ENCODE peak calls at places on chromosomes 7 and 10, in ten cellular contexts. M is PC-3, Q is hepatocyte, P is A549, W is GM23248, I is IMR-90, V is MM.1S, L is astrocyte, B is SK-N-SH, Y is DND-41. K is an unnamed sample.

GRCh38 chr7:116557066-116557585 is 32.3 kb downstream of the CAV1 start:
- DNase-seq in Y (no peak), V (no peak), L (no peak), B (no peak), W (no peak), Q (no peak), P (no peak), M (no peak), I (no peak), K (no peak)

GRCh38 chr10:61899045-61899444 is 2.5 kb upstream of the ARID5B start:
- DNase-seq in B (peak), I (peak), Y (no peak), L (peak), W (peak), V (peak), P (no peak), M (peak), Q (no peak), K (peak)

GRCh38 chr7:141700291-141700847 is 1.6 kb downstream of the DENND11 start:
- DNase-seq in V (no peak), L (no peak), P (no peak), M (no peak), I (no peak), Q (no peak), Y (no peak), W (peak), B (no peak), K (no peak)

GRCh38 chr7:27155816-27156507 is 513 bp downstream of the HOXA7 start:
- DNase-seq in M (peak), B (no peak), P (no peak), V (no peak), Q (no peak), W (peak), L (no peak), Y (peak), I (no peak), K (peak)

GRCh38 chr7:119026391-119026790 is 801.9 kb downstream of the ANKRD7 start:
- DNase-seq in W (no peak), P (no peak), I (no peak), M (no peak), L (no peak), Q (no peak), V (no peak), B (no peak), Y (no peak), K (no peak)

GRCh38 chr10:102643346-102644065 is 773 bp upstream of the TRIM8 start:
- DNase-seq in I (peak), L (peak), P (peak), Q (peak), Y (peak), M (peak), W (peak), B (peak), V (peak), K (peak)

GRCh38 chr10:22655312-22655973 is 58.9 kb downstream of the PIP4K2A start:
- DNase-seq in P (peak), Y (peak), I (peak), V (no peak), Q (peak), W (peak), L (peak), B (no peak), M (peak), K (no peak)

GRCh38 chr10:113104071-113104470 is 154.0 kb downstream of the TCF7L2 start:
- DNase-seq in Y (no peak), Q (no peak), L (no peak), M (no peak), W (peak), V (no peak), P (no peak), I (no peak), B (peak), K (no peak)

GRCh38 chr10:124042656-124043309 is 50.6 kb downstream of the CHST15 start:
- DNase-seq in Q (no peak), P (no peak), B (no peak), V (no peak), W (no peak), M (no peak), Y (no peak), I (no peak), L (no peak), K (no peak)

GRCh38 chr10:133238066-133238804 is 580 bp downstream of the VENTX start:
- DNase-seq in B (no peak), W (no peak), Y (no peak), V (no peak), M (no peak), P (no peak), Q (no peak), I (no peak), L (no peak), K (no peak)

GRCh38 chr7:379456-380225 is 89.7 kb downstream of the FOXL3 start:
- DNase-seq in P (no peak), V (no peak), Y (no peak), B (peak), Q (no peak), M (no peak), I (no peak), W (peak), L (no peak), K (no peak)

GRCh38 chr10:81873932-81874816 is 820 bp upstream of the NRG3 start:
- DNase-seq in Q (peak), Y (no peak), M (no peak), L (peak), B (peak), V (peak), I (no peak), W (peak), P (no peak), K (no peak)

GRCh38 chr7:158662610-158663427 is 41.8 kb downstream of the NCAPG2 start:
- DNase-seq in B (no peak), Y (no peak), I (no peak), M (no peak), P (no peak), L (no peak), W (no peak), Q (no peak), V (no peak), K (no peak)

GRCh38 chr7:1121886-1122831 is 34.2 kb downstream of the GPER1 start:
- DNase-seq in M (no peak), Y (no peak), L (no peak), Q (no peak), V (no peak), W (no peak), P (no peak), I (no peak), B (no peak), K (peak)

GRCh38 chr10:13961096-13961495 is 369.6 kb downstream of the FRMD4A start:
- DNase-seq in M (no peak), Q (no peak), W (peak), I (peak), P (no peak), B (no peak), Y (no peak), L (peak), V (no peak), K (no peak)

GRCh38 chr10:127694580-127695193 is 42.3 kb upstream of the FOXI2 start:
- DNase-seq in Y (peak), P (peak), B (peak), I (no peak), V (peak), L (no peak), M (peak), W (peak), Q (peak), K (peak)

GRCh38 chr10:44914891-44915290 is 3.8 kb downstream of the TMEM72 start:
- DNase-seq in V (no peak), M (no peak), Q (no peak), P (no peak), Y (no peak), L (no peak), W (no peak), I (no peak), B (no peak), K (no peak)

GRCh38 chr10:119348516-119349240 is 141.3 kb downstream of the GRK5 start:
- DNase-seq in Q (no peak), L (peak), Y (no peak), M (no peak), B (no peak), W (peak), I (peak), P (no peak), V (no peak), K (no peak)

GRCh38 chr10:8702181-8702580 is 647.7 kb downstream of the GATA3 start:
- DNase-seq in Q (no peak), B (no peak), L (no peak), I (no peak), Y (no peak), W (no peak), V (no peak), P (no peak), M (no peak), K (no peak)

GRCh38 chr10:7406712-7407333 is 4.0 kb downstream of the SFMBT2 start:
- DNase-seq in Y (peak), W (no peak), Q (peak), B (no peak), L (no peak), P (no peak), M (no peak), V (no peak), I (no peak), K (no peak)

GRCh38 chr7:119630570-119630969 is 642.4 kb upstream of the KCND2 start:
- DNase-seq in I (no peak), Q (no peak), P (no peak), V (no peak), W (no peak), M (no peak), L (no peak), B (no peak), Y (no peak), K (no peak)

GRCh38 chr7:13988011-13988410 is 1.5 kb downstream of the ETV1 start:
- DNase-seq in W (peak), B (no peak), I (peak), L (peak), Y (no peak), P (no peak), M (peak), V (no peak), Q (peak), K (no peak)

GRCh38 chr10:129935102-129935860 is 28.8 kb downstream of the EBF3 start:
- DNase-seq in W (no peak), B (no peak), M (no peak), P (no peak), L (no peak), V (no peak), Y (no peak), I (no peak), Q (no peak), K (no peak)

GRCh38 chr10:129934196-129934925 is 29.7 kb downstream of the EBF3 start:
- DNase-seq in W (no peak), M (no peak), B (no peak), Y (no peak), V (no peak), Q (no peak), I (no peak), L (no peak), P (no peak), K (no peak)

GRCh38 chr10:129936923-129937300 is 27.2 kb downstream of the EBF3 start:
- DNase-seq in P (no peak), V (no peak), M (no peak), B (no peak), W (no peak), L (no peak), I (no peak), Q (no peak), Y (no peak), K (no peak)

GRCh38 chr10:129936266-129936922 is 27.7 kb downstream of the EBF3 start:
- DNase-seq in M (no peak), W (no peak), V (no peak), Y (no peak), I (no peak), L (no peak), P (no peak), B (no peak), Q (no peak), K (no peak)

DNA sequence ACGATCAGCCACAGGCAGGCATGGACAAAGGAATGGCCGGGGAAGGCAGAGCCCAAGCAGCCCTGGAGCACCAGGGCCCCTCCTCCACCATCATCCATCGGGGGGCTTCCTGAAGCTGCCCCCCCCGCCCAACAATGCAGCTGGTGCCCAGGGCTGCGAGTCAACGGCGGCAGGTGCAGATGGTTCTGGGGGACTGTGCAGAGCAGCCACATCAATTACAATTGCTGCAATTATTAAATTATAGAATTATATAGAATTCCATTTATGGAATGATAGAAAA is 28.3 kb downstream of the EBF3 start:
- DNase-seq in I (no peak), Q (no peak), P (no peak), M (no peak), L (no peak), W (no peak), V (no peak), B (no peak), Y (no peak), K (no peak)
- H3K27ac ChIP-seq in I (no peak), Q (no peak), P (no peak), M (no peak), L (no peak), W (no peak), V (no peak), B (no peak), Y (no peak), K (no peak)

GRCh38 chr7:77444123-77444522 is 28.0 kb upstream of the GSAP start:
- DNase-seq in L (peak), P (no peak), I (peak), V (no peak), B (no peak), W (peak), Q (no peak), Y (no peak), M (no peak), K (no peak)
- H3K4me2 ChIP-seq in L (peak), P (peak), I (peak), V (no peak), B (no peak), W (no peak), Q (no peak), Y (no peak), M (no peak), K (no peak)

GRCh38 chr10:19922236-19922963 is 106.2 kb downstream of the PLXDC2 start:
- DNase-seq in P (no peak), Y (no peak), M (peak), I (peak), Q (peak), L (peak), V (no peak), B (no peak), W (peak), K (no peak)

GRCh38 chr10:19920075-19920726 is 104.0 kb downstream of the PLXDC2 start:
- DNase-seq in L (no peak), I (no peak), W (no peak), B (no peak), P (no peak), V (no peak), M (no peak), Y (no peak), Q (no peak), K (no peak)

GRCh38 chr10:19918800-19919199 is 102.6 kb downstream of the PLXDC2 start:
- DNase-seq in L (peak), I (peak), P (no peak), M (peak), W (peak), B (no peak), Q (peak), Y (no peak), V (no peak), K (no peak)

GRCh38 chr10:19925064-19925463 is 108.8 kb downstream of the PLXDC2 start:
- DNase-seq in V (no peak), P (no peak), W (no peak), Y (no peak), L (no peak), I (no peak), B (no peak), Q (no peak), M (no peak), K (no peak)

GRCh38 chr10:19921300-19922140 is 105.3 kb downstream of the PLXDC2 start:
- DNase-seq in P (no peak), Q (no peak), B (no peak), Y (no peak), I (peak), W (peak), V (no peak), M (no peak), L (peak), K (no peak)
- H3K27ac ChIP-seq in P (no peak), Q (peak), B (peak), Y (no peak), I (peak), W (peak), V (no peak), M (no peak), L (peak), K (no peak)

GRCh38 chr10:117537904-117538524 is 4.5 kb upstream of the EMX2 start:
- DNase-seq in M (no peak), P (no peak), I (no peak), W (peak), Y (no peak), Q (no peak), V (no peak), B (no peak), L (no peak), K (no peak)

GRCh38 chr10:117536359-117536861 is 6.1 kb upstream of the EMX2 start:
- DNase-seq in L (no peak), Q (no peak), V (no peak), W (peak), P (no peak), Y (no peak), B (no peak), I (no peak), M (no peak), K (no peak)

GRCh38 chr10:117537436-117537903 is 5.1 kb upstream of the EMX2 start:
- DNase-seq in V (peak), B (peak), W (peak), I (no peak), P (peak), M (peak), Y (no peak), Q (peak), L (no peak), K (peak)

GRCh38 chr10:117535752-117536358 is 6.7 kb upstream of the EMX2 start:
- DNase-seq in Y (no peak), Q (no peak), M (no peak), P (no peak), V (no peak), I (no peak), B (no peak), L (no peak), W (peak), K (no peak)

GRCh38 chr10:117536862-117537435 is 5.6 kb upstream of the EMX2 start:
- DNase-seq in Y (no peak), P (no peak), Q (no peak), W (no peak), V (no peak), L (no peak), I (no peak), M (no peak), B (no peak), K (no peak)
- H3K4me2 ChIP-seq in Y (no peak), P (peak), Q (peak), W (peak), V (peak), L (peak), I (no peak), M (no peak), B (no peak), K (no peak)

K was measured in Karpas-422.